ENCODE peak calls at places on chromosomes 11 and 22, in five cellular contexts. L, P, Y, V and K are unnamed samples.

GRCh38 chr11:10941429-10941828 is 83.6 kb upstream of the ZBED5 start:
- DNase-seq in L (peak), P (no peak), Y (no peak), V (no peak), K (peak)

GRCh38 chr11:35322321-35322979 is 96.9 kb downstream of the SLC1A2 start:
- DNase-seq in L (no peak), P (no peak), Y (no peak), V (no peak), K (no peak)

GRCh38 chr11:123238297-123238696 is 43.2 kb upstream of the CLMP start:
- DNase-seq in L (peak), P (no peak), Y (no peak), V (peak), K (peak)

GRCh38 chr22:18044548-18045271 is 20.3 kb upstream of the MICAL3 start:
- DNase-seq in L (peak), P (no peak), Y (no peak), V (no peak), K (no peak)

GRCh38 chr22:35064664-35065063 is 1.3 kb upstream of the ISX start:
- DNase-seq in L (no peak), P (no peak), Y (peak), V (no peak), K (no peak)

GRCh38 chr11:123371506-123372297 is 58.4 kb upstream of the GRAMD1B start:
- DNase-seq in L (no peak), P (no peak), Y (no peak), V (no peak), K (no peak)

GRCh38 chr22:38429460-38430128 is 25.4 kb downstream of the KCNJ4 start:
- DNase-seq in L (no peak), P (no peak), Y (no peak), V (no peak), K (no peak)

GRCh38 chr11:77113382-77114088 is 10.9 kb downstream of the OMP start:
- DNase-seq in L (peak), P (no peak), Y (peak), V (no peak), K (peak)

GRCh38 chr11:73956876-73957653 is 6.2 kb downstream of the DNAJB13 start:
- DNase-seq in L (no peak), P (no peak), Y (no peak), V (no peak), K (no peak)

GRCh38 chr22:24445481-24446290 is 18.3 kb downstream of the ADORA2A start:
- DNase-seq in L (no peak), P (no peak), Y (no peak), V (no peak), K (no peak)

GRCh38 chr11:33753304-33753703 is 17.1 kb upstream of the CD59 start:
- DNase-seq in L (peak), P (no peak), Y (peak), V (no peak), K (peak)

GRCh38 chr11:64459016-64459415 is 100.1 kb downstream of the RPS6KA4 start:
- DNase-seq in L (no peak), P (no peak), Y (peak), V (no peak), K (no peak)

GRCh38 chr11:14059491-14059890 is 97.0 kb downstream of the SPON1 start:
- DNase-seq in L (no peak), P (no peak), Y (peak), V (no peak), K (no peak)

GRCh38 chr11:82676483-82677094 is 57.1 kb downstream of the FAM181B start:
- DNase-seq in L (no peak), P (no peak), Y (no peak), V (no peak), K (no peak)

GRCh38 chr11:84021291-84021690 is 735.1 kb upstream of the CCDC90B start:
- DNase-seq in L (no peak), P (no peak), Y (no peak), V (no peak), K (no peak)

GRCh38 chr11:65861533-65862183 is 1.4 kb downstream of the MUS81 start:
- DNase-seq in L (no peak), P (no peak), Y (peak), V (no peak), K (no peak)